ENCODE peak calls at places on chromosomes 4 and X, in seven cellular contexts. Z is SW480, A is Peyer's patch, F is AG10803, R is Kasumi-1, L is body of pancreas, Q is activated T-cell treated with anti-CD3 and anti-CD28 coated beads for 1 hour. C is an unnamed sample.
A peak's percentile ranks its signal among the peaks of the same experiment; 100 is the strongest.

GRCh38 chr4:16505726-16506125 is 279.5 kb upstream of the TAPT1 start:
- DNase-seq in Z (no peak), A (no peak), F (peak; percentile 21), R (peak; percentile 8), L (no peak), Q (no peak), C (no peak)

GRCh38 chr4:11467931-11468330 is 39.2 kb upstream of the HS3ST1 start:
- DNase-seq in Z (no peak), A (no peak), F (no peak), R (no peak), L (no peak), Q (no peak), C (peak; percentile 61)

GRCh38 chr4:33171873-33172550 is 2451.8 kb downstream of the PCDH7 start:
- DNase-seq in Z (no peak), A (no peak), F (no peak), R (no peak), L (no peak), Q (no peak), C (no peak)

GRCh38 chr4:93828332-93828829 is at the start of gene ATOH1:
- DNase-seq in Z (peak; percentile 29), A (no peak), F (no peak), R (peak; percentile 46), L (peak; percentile 19), Q (no peak), C (peak; percentile 28)

GRCh38 chr4:16085822-16086221 is 2.0 kb upstream of the PROM1 start:
- DNase-seq in Z (no peak), A (no peak), F (no peak), R (no peak), L (no peak), Q (no peak), C (no peak)

GRCh38 chrX:154040307-154040756 is 20.6 kb upstream of the IRAK1 start:
- DNase-seq in Z (no peak), A (no peak), F (peak; percentile 91), R (peak; percentile 45), L (no peak), Q (no peak), C (no peak)

GRCh38 chr4:187685247-187685646 is 310.3 kb upstream of the ZFP42 start:
- DNase-seq in Z (no peak), A (no peak), F (no peak), R (no peak), L (no peak), Q (no peak), C (no peak)

GRCh38 chrX:150365051-150365952 is 2.2 kb downstream of the MAMLD1 start:
- DNase-seq in Z (peak; percentile 52), A (no peak), F (peak; percentile 46), R (peak; percentile 22), L (peak; percentile 75), Q (peak; percentile 45), C (peak; percentile 47)

GRCh38 chrX:153408221-153408721 is 3.0 kb upstream of the ZFP92 start:
- DNase-seq in Z (no peak), A (no peak), F (no peak), R (no peak), L (no peak), Q (no peak), C (no peak)

GRCh38 chrX:104270916-104271512 is 16.3 kb upstream of the ESX1 start:
- DNase-seq in Z (peak; percentile 43), A (no peak), F (peak; percentile 12), R (peak; percentile 20), L (peak; percentile 25), Q (no peak), C (peak; percentile 61)

GRCh38 chr4:159950707-159951106 is 847.8 kb downstream of the RAPGEF2 start:
- DNase-seq in Z (no peak), A (no peak), F (no peak), R (peak; percentile 3), L (no peak), Q (no peak), C (no peak)

GRCh38 chrX:138011461-138011860 is 445.5 kb downstream of the ZIC3 start:
- DNase-seq in Z (no peak), A (no peak), F (no peak), R (no peak), L (no peak), Q (no peak), C (no peak)

GRCh38 chrX:136273986-136274385 is 22.8 kb upstream of the MAP7D3 start:
- DNase-seq in Z (no peak), A (no peak), F (no peak), R (no peak), L (peak; percentile 11), Q (no peak), C (no peak)

GRCh38 chr4:126038492-126039236 is 723.9 kb downstream of the FAT4 start:
- DNase-seq in Z (no peak), A (no peak), F (no peak), R (no peak), L (no peak), Q (no peak), C (no peak)

GRCh38 chr4:10051536-10052135 is 30.3 kb upstream of the SLC2A9 start:
- DNase-seq in Z (no peak), A (no peak), F (no peak), R (no peak), L (no peak), Q (no peak), C (peak; percentile 56)

GRCh38 chrX:47172549-47172948 is 21.1 kb upstream of the UBA1 start:
- DNase-seq in Z (no peak), A (no peak), F (no peak), R (no peak), L (no peak), Q (no peak), C (no peak)

GRCh38 chr4:108044951-108045686 is 55.4 kb downstream of the HADH start:
- DNase-seq in Z (no peak), A (no peak), F (no peak), R (no peak), L (no peak), Q (no peak), C (no peak)

C was measured in NCI-H524.